ENCODE peak calls at places on chromosomes 6 and 20, in five cellular contexts. U is BJ; E is mesendoderm; R is CD4-positive, alpha-beta memory T cell; G is suprapubic skin. D is an unnamed sample.

GRCh38 chr6:98958791-98959190 is 11.0 kb upstream of the FBXL4 start:
- DNase-seq in U (no peak), E (no peak), R (no peak), G (no peak), D (no peak)

GRCh38 chr6:160348552-160349441 is 619 bp downstream of the SLC22A3 start:
- DNase-seq in U (no peak), E (peak), R (no peak), G (no peak), D (no peak)

GRCh38 chr6:126919947-126920346 is 198.5 kb upstream of the RSPO3 start:
- DNase-seq in U (peak), E (no peak), R (no peak), G (no peak), D (peak)

GRCh38 chr20:39268566-39268965 is 306.4 kb downstream of the DHX35 start:
- DNase-seq in U (no peak), E (no peak), R (no peak), G (no peak), D (no peak)

GRCh38 chr6:20840675-20841074 is 306.4 kb downstream of the CDKAL1 start:
- DNase-seq in U (peak), E (no peak), R (no peak), G (no peak), D (peak)

GRCh38 chr6:17311595-17312311 is 30.6 kb downstream of the RBM24 start:
- DNase-seq in U (no peak), E (peak), R (no peak), G (no peak), D (no peak)

GRCh38 chr6:43847741-43848630 is 78.0 kb downstream of the VEGFA start:
- DNase-seq in U (no peak), E (no peak), R (no peak), G (no peak), D (no peak)

GRCh38 chr6:139153876-139154275 is 19.0 kb downstream of the HECA start:
- DNase-seq in U (peak), E (no peak), R (no peak), G (no peak), D (peak)

GRCh38 chr6:29872791-29873190 is 45.2 kb downstream of the HLA-G start:
- DNase-seq in U (no peak), E (no peak), R (no peak), G (no peak), D (no peak)

GRCh38 chr20:31675828-31676533 is 38.3 kb downstream of the COX4I2 start:
- DNase-seq in U (no peak), E (peak), R (peak), G (no peak), D (no peak)

GRCh38 chr6:44190712-44191111 is 26.0 kb upstream of the MYMX start:
- DNase-seq in U (no peak), E (no peak), R (no peak), G (no peak), D (no peak)

GRCh38 chr6:3561745-3562144 is 104.9 kb upstream of the SLC22A23 start:
- DNase-seq in U (no peak), E (peak), R (no peak), G (no peak), D (peak)

GRCh38 chr20:532530-532929 is 11.1 kb downstream of the CSNK2A1 start:
- DNase-seq in U (no peak), E (no peak), R (no peak), G (no peak), D (no peak)

GRCh38 chr6:163837681-163838431 is 423.3 kb downstream of the QKI start:
- DNase-seq in U (no peak), E (peak), R (no peak), G (no peak), D (no peak)

GRCh38 chr20:38665094-38665493 is 59.2 kb upstream of the SLC32A1 start:
- DNase-seq in U (no peak), E (peak), R (no peak), G (no peak), D (no peak)

GRCh38 chr6:137867685-137868509 is 838 bp downstream of the TNFAIP3 start:
- DNase-seq in U (no peak), E (no peak), R (peak), G (no peak), D (no peak)

GRCh38 chr6:42224222-42225042 is 6.8 kb upstream of the MRPS10 start:
- DNase-seq in U (peak), E (no peak), R (no peak), G (no peak), D (peak)

GRCh38 chr6:33770116-33770832 is 18.7 kb downstream of the LEMD2 start:
- DNase-seq in U (no peak), E (no peak), R (no peak), G (no peak), D (no peak)

GRCh38 chr20:19211661-19212523 is 550 bp upstream of the SLC24A3 start:
- DNase-seq in U (no peak), E (peak), R (no peak), G (no peak), D (no peak)

GRCh38 chr6:138115877-138116660 is 8.8 kb upstream of the PERP start:
- DNase-seq in U (no peak), E (peak), R (peak), G (no peak), D (peak)

GRCh38 chr20:24097506-24098245 is 109.1 kb upstream of the GGTLC1 start:
- DNase-seq in U (no peak), E (no peak), R (no peak), G (no peak), D (no peak)

DNA sequence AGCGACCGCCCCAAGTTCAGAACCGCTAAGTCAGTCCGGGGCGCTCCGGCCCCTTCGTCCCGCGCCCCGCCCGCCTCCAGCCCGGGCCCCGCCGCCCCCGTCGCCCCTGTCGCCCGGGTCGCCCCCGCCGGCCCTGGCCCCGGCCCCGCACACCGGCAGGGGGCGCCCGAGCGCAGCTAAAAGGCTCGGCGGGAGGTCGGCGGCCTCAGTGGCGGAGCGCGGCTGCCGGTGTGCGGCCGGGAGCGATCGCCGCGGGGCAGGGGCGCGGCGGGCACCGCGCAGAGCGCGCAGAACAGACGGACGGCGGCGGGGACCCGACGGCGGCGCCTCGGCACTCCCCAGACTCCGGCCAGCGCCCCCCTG is at the start of gene FNDC1:
- DNase-seq in U (no peak), E (peak), R (peak), G (no peak), D (no peak)
- H3K4me3 ChIP-seq in U (peak), E (peak), R (peak), G (peak), D (peak)

DNA sequence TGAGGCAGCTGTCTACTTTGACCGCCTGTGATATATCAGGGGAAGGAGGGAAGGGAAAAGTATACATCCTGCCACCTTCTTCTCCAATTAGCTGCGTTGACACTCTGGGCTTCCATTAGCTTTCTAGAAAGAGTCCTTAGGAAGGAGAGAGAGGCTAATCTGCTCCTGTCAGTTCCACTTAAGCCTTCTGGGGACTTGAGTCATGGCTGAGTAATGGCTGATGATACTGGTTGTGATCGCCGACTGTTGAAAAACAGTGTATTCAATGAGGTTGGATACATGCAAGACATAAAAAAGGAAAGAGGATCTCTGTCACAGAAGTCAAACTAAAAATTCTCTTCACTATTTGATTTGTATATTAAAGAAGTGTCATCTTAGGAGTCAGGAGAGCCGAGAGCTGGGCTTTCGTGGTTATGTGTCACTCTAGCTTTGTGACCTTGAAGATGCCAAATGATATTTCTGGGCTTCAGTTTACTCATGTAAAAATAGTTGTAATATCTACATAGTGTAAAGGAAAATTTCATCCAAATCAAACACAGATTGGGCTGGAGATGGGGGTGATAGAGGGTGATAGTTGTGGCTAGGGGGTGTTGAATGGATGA is 189.0 kb downstream of the UST start:
- DNase-seq in U (no peak), E (no peak), R (no peak), G (no peak), D (no peak)
- H3K4me3 ChIP-seq in U (no peak), E (no peak), R (no peak), G (no peak), D (no peak)

GRCh38 chr6:113862112-113862511 is 5.0 kb downstream of the MARCKS start:
- DNase-seq in U (no peak), E (no peak), R (no peak), G (no peak), D (no peak)
- H3K4me3 ChIP-seq in U (peak), E (no peak), R (no peak), G (no peak), D (no peak)

GRCh38 chr20:63854766-63855362 is 6.4 kb upstream of the ABHD16B start:
- DNase-seq in U (no peak), E (peak), R (no peak), G (no peak), D (no peak)
- H3K4me3 ChIP-seq in U (peak), E (no peak), R (no peak), G (peak), D (peak)

GRCh38 chr6:36758516-36759176 is 61.0 kb downstream of the RAB44 start:
- DNase-seq in U (no peak), E (no peak), R (no peak), G (no peak), D (no peak)
- H3K4me3 ChIP-seq in U (no peak), E (no peak), R (no peak), G (no peak), D (no peak)

DNA sequence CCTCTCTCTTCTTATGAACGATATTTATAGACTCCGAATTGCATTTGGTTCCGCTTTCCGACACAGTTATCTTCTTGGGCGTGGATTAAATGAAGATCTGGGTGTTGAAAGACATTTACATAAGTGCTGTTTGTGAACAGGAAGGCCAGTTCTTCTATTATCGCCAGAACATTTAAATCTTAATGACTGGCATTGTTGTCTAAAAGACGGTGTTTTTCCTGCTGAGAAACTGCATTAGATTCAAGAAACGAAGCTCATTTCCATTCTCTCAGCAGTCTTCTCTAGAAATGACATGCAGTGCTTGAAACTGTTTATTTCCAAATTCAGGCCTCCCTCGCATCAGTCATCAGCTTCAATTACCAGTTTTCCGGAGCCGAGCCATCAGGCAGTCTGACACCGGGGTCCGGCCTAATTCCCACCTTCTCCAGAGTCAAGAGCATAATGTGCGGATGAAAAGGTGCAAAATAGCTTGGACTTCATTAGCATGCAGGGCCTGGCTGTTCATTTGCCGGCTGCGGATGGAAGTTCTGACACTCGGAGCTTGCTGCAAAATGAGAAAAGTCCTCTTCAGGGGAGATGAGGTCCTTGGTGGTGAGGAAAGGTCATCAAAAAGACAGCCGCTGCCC is 15.9 kb downstream of the LINC00237 start:
- DNase-seq in U (no peak), E (peak), R (no peak), G (no peak), D (no peak)
- H3K4me3 ChIP-seq in U (no peak), E (no peak), R (no peak), G (no peak), D (no peak)

GRCh38 chr6:157240960-157241311 is 82.4 kb downstream of the TMEM242 start:
- DNase-seq in U (no peak), E (no peak), R (no peak), G (no peak), D (no peak)
- H3K4me3 ChIP-seq in U (no peak), E (no peak), R (no peak), G (no peak), D (no peak)

D was measured in skeletal muscle cell.